ENCODE peak calls at places on chromosomes 6 and 20, in nine cellular contexts. A, Y, E, Q, F, C, H, P and O are unnamed samples.

GRCh38 chr6:20833881-20834515 is 299.7 kb downstream of the CDKAL1 start:
- DNase-seq in E (no peak), Q (no peak), F (no peak), P (no peak), H (peak), C (no peak), A (no peak), Y (no peak), O (no peak)

GRCh38 chr20:6679086-6679485 is 88.4 kb upstream of the BMP2 start:
- DNase-seq in Q (no peak), A (no peak), Y (no peak), C (no peak), E (no peak), F (no peak), H (no peak), P (no peak), O (no peak)

GRCh38 chr20:33267691-33268090 is 15.3 kb upstream of the BPIFB1 start:
- DNase-seq in A (no peak), H (no peak), F (no peak), E (no peak), Y (no peak), Q (no peak), P (no peak), C (no peak), O (no peak)

GRCh38 chr6:142507065-142507464 is 205.3 kb downstream of the ADGRG6 start:
- DNase-seq in Y (no peak), Q (no peak), E (no peak), F (no peak), P (no peak), H (no peak), C (no peak), A (no peak), O (no peak)

GRCh38 chr6:39251406-39251805 is 22.1 kb upstream of the KCNK5 start:
- DNase-seq in P (no peak), F (no peak), Q (peak), Y (peak), A (peak), H (no peak), E (no peak), C (no peak), O (no peak)

GRCh38 chr6:106446287-106446885 is 85.9 kb downstream of the CRYBG1 start:
- DNase-seq in C (no peak), Q (no peak), H (no peak), A (no peak), E (peak), P (no peak), Y (no peak), F (no peak), O (peak)

GRCh38 chr6:1856381-1856780 is 246.7 kb downstream of the FOXC1 start:
- DNase-seq in P (no peak), E (peak), F (no peak), Q (peak), A (peak), Y (peak), C (no peak), H (no peak), O (no peak)

GRCh38 chr6:12051861-12052368 is 39.8 kb downstream of the HIVEP1 start:
- DNase-seq in H (no peak), Y (no peak), F (no peak), P (peak), E (no peak), C (peak), Q (peak), A (no peak), O (no peak)

GRCh38 chr6:35083507-35083906 is 57.6 kb downstream of the TCP11 start:
- DNase-seq in Y (no peak), Q (peak), E (no peak), P (no peak), F (no peak), A (no peak), C (no peak), H (no peak), O (no peak)

GRCh38 chr6:108119212-108120141 is 44.9 kb upstream of the OSTM1 start:
- DNase-seq in C (no peak), P (no peak), A (no peak), F (no peak), H (no peak), E (no peak), Q (no peak), Y (no peak), O (no peak)

GRCh38 chr20:48957053-48957481 is 35.6 kb downstream of the ARFGEF2 start:
- DNase-seq in E (peak), F (no peak), A (no peak), H (no peak), Y (no peak), C (no peak), Q (no peak), P (no peak), O (no peak)

GRCh38 chr6:118931436-118931835 is 3.5 kb downstream of the MCM9 start:
- DNase-seq in Q (no peak), A (no peak), Y (no peak), P (no peak), F (no peak), C (no peak), E (no peak), H (no peak), O (no peak)

GRCh38 chr20:45012682-45013302 is 46.5 kb downstream of the STK4 start:
- DNase-seq in F (no peak), H (no peak), P (peak), C (no peak), Y (no peak), A (no peak), E (peak), Q (no peak), O (peak)

GRCh38 chr6:99096186-99096585 is 148.4 kb upstream of the FBXL4 start:
- DNase-seq in P (no peak), E (no peak), Y (no peak), A (no peak), C (no peak), Q (no peak), H (no peak), F (no peak), O (no peak)

GRCh38 chr6:12608016-12608860 is 108.3 kb upstream of the PHACTR1 start:
- DNase-seq in C (no peak), F (no peak), Q (no peak), E (no peak), Y (no peak), H (no peak), A (no peak), P (no peak), O (no peak)

GRCh38 chr6:41373919-41374617 is 38.7 kb downstream of the NCR2 start:
- DNase-seq in C (no peak), F (no peak), H (no peak), Y (no peak), P (no peak), E (no peak), A (no peak), Q (no peak), O (no peak)